ENCODE peak calls at places on chromosome 11, in nine cellular contexts. Y is mammary epithelial cell; Q is transverse colon; V is Peyer's patch; P is neuronal stem cell; K is GM23248; L is CD8-positive, alpha-beta T cell; U is PC-3; M is ascending aorta. D is an unnamed sample.

GRCh38 chr11:46490576-46491100 is 99.1 kb upstream of the CHRM4 start:
- DNase-seq in Y (peak; percentile 36), Q (no peak), V (no peak), P (no peak), K (peak; percentile 56), L (no peak), U (no peak), M (no peak), D (no peak)

GRCh38 chr11:61332266-61332822 is 561 bp downstream of the DDB1 start:
- DNase-seq in Y (peak; percentile 23), Q (no peak), V (no peak), P (no peak), K (peak; percentile 72), L (no peak), U (peak; percentile 26), M (no peak), D (no peak)

GRCh38 chr11:100791103-100791502 is 104.0 kb downstream of the ARHGAP42 start:
- DNase-seq in Y (no peak), Q (no peak), V (no peak), P (no peak), K (no peak), L (no peak), U (no peak), M (no peak), D (no peak)

GRCh38 chr11:44877908-44878459 is 72.7 kb downstream of the TP53I11 start:
- DNase-seq in Y (no peak), Q (no peak), V (no peak), P (peak; percentile 73), K (no peak), L (no peak), U (no peak), M (no peak), D (no peak)

GRCh38 chr11:72015511-72016061 is 16.9 kb downstream of the IL18BP start:
- DNase-seq in Y (no peak), Q (no peak), V (no peak), P (no peak), K (peak; percentile 40), L (no peak), U (peak; percentile 42), M (no peak), D (no peak)

GRCh38 chr11:78065239-78065638 is 1.6 kb downstream of the THRSP start:
- DNase-seq in Y (no peak), Q (no peak), V (no peak), P (no peak), K (no peak), L (no peak), U (no peak), M (no peak), D (no peak)

GRCh38 chr11:105081412-105082150 is 36.4 kb upstream of the CARD16 start:
- DNase-seq in Y (no peak), Q (no peak), V (no peak), P (no peak), K (no peak), L (no peak), U (no peak), M (no peak), D (no peak)

GRCh38 chr11:1199689-1200610 is 22.9 kb upstream of the MUC5B start:
- DNase-seq in Y (peak; percentile 10), Q (peak; percentile 30), V (peak; percentile 46), P (no peak), K (no peak), L (no peak), U (peak; percentile 44), M (no peak), D (peak; percentile 54)

GRCh38 chr11:62432695-62433094 is 13.9 kb downstream of the SCGB1A1 start:
- DNase-seq in Y (no peak), Q (no peak), V (no peak), P (no peak), K (no peak), L (no peak), U (no peak), M (no peak), D (no peak)

GRCh38 chr11:124748481-124749338 is 3.3 kb downstream of the VSIG2 start:
- DNase-seq in Y (no peak), Q (no peak), V (no peak), P (no peak), K (peak; percentile 67), L (no peak), U (peak; percentile 75), M (no peak), D (no peak)

GRCh38 chr11:107898270-107898669 is 30.0 kb upstream of the RAB39A start:
- DNase-seq in Y (peak; percentile 35), Q (no peak), V (no peak), P (peak; percentile 2), K (peak; percentile 75), L (no peak), U (peak; percentile 81), M (no peak), D (no peak)

GRCh38 chr11:88181776-88182175 is 6.5 kb upstream of the RAB38 start:
- DNase-seq in Y (peak; percentile 53), Q (no peak), V (no peak), P (no peak), K (no peak), L (no peak), U (peak; percentile 34), M (no peak), D (no peak)

GRCh38 chr11:75271730-75272129 is 31.2 kb downstream of the TPBGL start:
- DNase-seq in Y (no peak), Q (peak; percentile 1), V (no peak), P (no peak), K (no peak), L (no peak), U (no peak), M (no peak), D (peak; percentile 23)
- H3K4me1 ChIP-seq in Y (no peaks in the 10 kb centered on the region), Q (no peaks in the 10 kb centered on the region), V (no peaks in the 10 kb centered on the region), P (peaks cover 1% of the 10 kb centered on the region), K (no peaks in the 10 kb centered on the region), L (peaks cover 60% of the 10 kb centered on the region), U (no peaks in the 10 kb centered on the region), M (no peaks in the 10 kb centered on the region), D (no peaks in the 10 kb centered on the region)

DNA sequence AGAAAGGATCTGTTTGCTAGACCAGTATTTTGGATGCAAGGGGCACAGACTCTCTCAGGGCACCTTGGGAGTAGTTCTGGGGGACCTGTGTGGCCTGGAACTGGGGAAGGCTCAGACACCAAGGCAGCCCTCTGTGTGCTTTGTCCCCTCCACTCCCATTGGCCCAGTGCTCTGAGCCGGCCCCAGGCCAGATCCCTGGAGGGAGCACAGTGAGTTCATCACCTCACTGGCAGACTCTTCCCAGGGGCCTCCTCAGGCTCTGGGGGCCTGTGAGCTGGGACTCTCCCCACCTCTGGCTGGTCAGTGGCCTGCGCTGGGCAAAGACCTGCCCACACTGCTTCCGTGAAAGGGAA is 51.7 kb downstream of the CHRDL2 start:
- DNase-seq in Y (no peak), Q (no peak), V (no peak), P (no peak), K (no peak), L (no peak), U (no peak), M (no peak), D (no peak)
- H3K4me3 ChIP-seq in Y (no peak overlapping the region), Q (no peak overlapping the region), V (no peak overlapping the region), P (no peak overlapping the region), K (no peak overlapping the region), L (no peak overlapping the region), U (no peak overlapping the region), M (no peak overlapping the region), D (no peak overlapping the region)

DNA sequence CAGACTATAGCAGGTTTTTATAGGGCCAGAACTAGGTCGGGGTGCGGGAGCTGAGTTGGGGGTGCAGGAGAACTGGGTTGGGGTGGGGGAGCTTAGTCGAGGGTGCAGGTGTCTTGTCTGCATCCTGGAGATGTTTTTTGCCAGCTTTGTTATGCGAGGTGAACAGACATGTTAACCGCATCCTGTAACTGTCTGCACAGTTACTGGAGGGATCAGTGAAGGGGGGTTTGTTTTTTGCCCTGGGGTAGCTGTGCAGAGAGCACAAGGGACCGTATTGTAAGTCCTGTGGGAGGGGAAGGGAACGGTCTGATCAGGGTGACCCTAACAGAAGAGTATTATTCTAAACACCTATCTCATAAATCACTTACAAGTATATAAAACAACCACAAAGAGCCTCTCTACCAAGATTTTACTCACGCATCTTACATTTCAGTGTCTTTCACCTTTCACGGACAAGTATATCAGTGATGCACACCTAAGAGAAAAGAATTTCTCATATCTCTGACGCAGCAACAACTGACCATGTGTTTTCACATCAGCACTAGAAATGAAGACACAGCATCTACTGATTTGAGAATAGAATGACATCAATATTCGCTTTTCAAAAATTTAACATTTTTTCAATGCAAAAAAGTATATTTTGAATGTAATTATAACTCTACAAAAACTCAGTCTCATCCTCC is 20.8 kb downstream of the ZNF195 start:
- DNase-seq in Y (no peak), Q (no peak), V (no peak), P (no peak), K (no peak), L (no peak), U (no peak), M (no peak), D (no peak)
- H3K9me3 ChIP-seq in Y (peaks cover 73% of the 10 kb centered on the region), Q (peaks cover 68% of the 10 kb centered on the region), V (peaks cover 73% of the 10 kb centered on the region), P (peaks cover 83% of the 10 kb centered on the region), K (peaks cover 29% of the 10 kb centered on the region), L (peaks cover 64% of the 10 kb centered on the region), U (peaks cover 41% of the 10 kb centered on the region), M (peaks cover 41% of the 10 kb centered on the region), D (peaks cover 48% of the 10 kb centered on the region)

DNA sequence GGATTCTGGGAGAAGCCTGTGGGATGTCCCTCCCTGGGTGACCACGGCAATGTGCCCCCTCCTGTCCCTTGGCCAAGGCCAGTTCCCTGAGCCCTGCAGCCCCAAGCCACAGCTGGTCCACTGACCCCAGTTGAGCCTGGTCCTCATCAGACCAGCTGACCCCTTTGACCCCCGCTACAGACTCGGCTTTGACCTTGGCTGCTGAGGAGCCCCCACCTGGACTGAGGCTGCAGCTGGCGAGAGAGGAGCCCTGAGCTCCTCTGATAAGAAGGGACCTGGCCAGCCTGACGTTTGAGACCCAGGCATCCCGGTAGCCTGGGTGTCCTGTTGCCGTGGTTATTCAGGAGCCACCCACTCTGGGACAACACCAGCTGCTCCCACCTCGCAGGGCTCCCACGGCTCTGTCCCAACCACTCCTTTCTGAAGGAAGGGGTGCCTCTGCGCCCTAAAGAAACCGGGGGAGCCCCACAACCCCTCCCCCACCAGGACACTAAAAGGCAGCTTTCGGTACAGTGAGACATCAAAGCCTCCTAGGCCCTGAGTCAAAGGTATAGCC is 3.0 kb downstream of the ASCL2 start:
- DNase-seq in Y (no peak), Q (no peak), V (peak; percentile 48), P (no peak), K (no peak), L (no peak), U (no peak), M (no peak), D (peak; percentile 55)
- H3K4me1 ChIP-seq in Y (peaks cover 18% of the 10 kb centered on the region), Q (peaks cover 28% of the 10 kb centered on the region), V (peaks cover 33% of the 10 kb centered on the region), P (peaks cover 9% of the 10 kb centered on the region), K (no peaks in the 10 kb centered on the region), L (peaks cover 34% of the 10 kb centered on the region), U (no peaks in the 10 kb centered on the region), M (peaks cover 10% of the 10 kb centered on the region), D (no peaks in the 10 kb centered on the region)